ENCODE peak calls at places on chromosomes 16 and 17, in six cellular contexts. One of them, this sample, is unnamed.
A peak's percentile ranks its signal among the peaks of the same experiment; 100 is the strongest.

GRCh38 chr16:19907161-19907992 is 22.7 kb upstream of the GPRC5B start:
- DNase-seq in Panc1: peak; percentile 65
- DNase-seq in body of pancreas: peak; percentile 74
- DNase-seq in glutamatergic neuron: peak; percentile 87
- DNase-seq in fibroblast of pulmonary artery: peak; percentile 79
- DNase-seq in uterus: peak; percentile 59
- DNase-seq in this sample: peak; percentile 62

GRCh38 chr16:86984975-86985655 is 332.1 kb downstream of the C16orf95 start:
- DNase-seq in Panc1: no peak
- DNase-seq in body of pancreas: no peak
- DNase-seq in glutamatergic neuron: no peak
- DNase-seq in fibroblast of pulmonary artery: no peak
- DNase-seq in uterus: no peak
- DNase-seq in this sample: no peak

GRCh38 chr16:17270683-17271109 is 200.1 kb downstream of the XYLT1 start:
- DNase-seq in Panc1: no peak
- DNase-seq in body of pancreas: peak; percentile 67
- DNase-seq in glutamatergic neuron: no peak
- DNase-seq in fibroblast of pulmonary artery: no peak
- DNase-seq in uterus: no peak
- DNase-seq in this sample: no peak

GRCh38 chr17:17445925-17446665 is 30.7 kb upstream of the MED9 start:
- DNase-seq in Panc1: peak; percentile 98
- DNase-seq in body of pancreas: peak; percentile 51
- DNase-seq in glutamatergic neuron: no peak
- DNase-seq in fibroblast of pulmonary artery: peak; percentile 82
- DNase-seq in uterus: no peak
- DNase-seq in this sample: peak; percentile 89

GRCh38 chr17:68195667-68196393 is 52.0 kb upstream of the AMZ2 start:
- DNase-seq in Panc1: no peak
- DNase-seq in body of pancreas: no peak
- DNase-seq in glutamatergic neuron: no peak
- DNase-seq in fibroblast of pulmonary artery: no peak
- DNase-seq in uterus: no peak
- DNase-seq in this sample: no peak

GRCh38 chr17:15922586-15922985 is 22.3 kb upstream of the ADORA2B start:
- DNase-seq in Panc1: no peak
- DNase-seq in body of pancreas: no peak
- DNase-seq in glutamatergic neuron: no peak
- DNase-seq in fibroblast of pulmonary artery: no peak
- DNase-seq in uterus: no peak
- DNase-seq in this sample: no peak

GRCh38 chr17:19728114-19728495 is 11.7 kb upstream of the SLC47A2 start:
- DNase-seq in Panc1: no peak
- DNase-seq in body of pancreas: peak; percentile 77
- DNase-seq in glutamatergic neuron: no peak
- DNase-seq in fibroblast of pulmonary artery: peak; percentile 91
- DNase-seq in uterus: peak; percentile 79
- DNase-seq in this sample: peak; percentile 75

GRCh38 chr17:45801386-45801785 is 17.3 kb downstream of the CRHR1 start:
- DNase-seq in Panc1: no peak
- DNase-seq in body of pancreas: no peak
- DNase-seq in glutamatergic neuron: no peak
- DNase-seq in fibroblast of pulmonary artery: no peak
- DNase-seq in uterus: no peak
- DNase-seq in this sample: no peak

GRCh38 chr17:67316776-67317175 is 49.6 kb downstream of the PSMD12 start:
- DNase-seq in Panc1: no peak
- DNase-seq in body of pancreas: no peak
- DNase-seq in glutamatergic neuron: no peak
- DNase-seq in fibroblast of pulmonary artery: no peak
- DNase-seq in uterus: no peak
- DNase-seq in this sample: no peak

GRCh38 chr17:75110307-75110937 is 653 bp downstream of the ARMC7 start:
- DNase-seq in Panc1: no peak
- DNase-seq in body of pancreas: peak; percentile 33
- DNase-seq in glutamatergic neuron: no peak
- DNase-seq in fibroblast of pulmonary artery: no peak
- DNase-seq in uterus: peak; percentile 35
- DNase-seq in this sample: no peak

GRCh38 chr17:53219821-53220220 is 602.9 kb upstream of the KIF2B start:
- DNase-seq in Panc1: no peak
- DNase-seq in body of pancreas: no peak
- DNase-seq in glutamatergic neuron: no peak
- DNase-seq in fibroblast of pulmonary artery: no peak
- DNase-seq in uterus: no peak
- DNase-seq in this sample: no peak

GRCh38 chr17:82280537-82280936 is 7.0 kb upstream of the CSNK1D start:
- DNase-seq in Panc1: no peak
- DNase-seq in body of pancreas: no peak
- DNase-seq in glutamatergic neuron: no peak
- DNase-seq in fibroblast of pulmonary artery: no peak
- DNase-seq in uterus: no peak
- DNase-seq in this sample: no peak

GRCh38 chr17:77337150-77337549 is 196.4 kb downstream of the SEC14L1 start:
- DNase-seq in Panc1: no peak
- DNase-seq in body of pancreas: no peak
- DNase-seq in glutamatergic neuron: no peak
- DNase-seq in fibroblast of pulmonary artery: no peak
- DNase-seq in uterus: no peak
- DNase-seq in this sample: no peak

GRCh38 chr17:83137523-83137922 is 58.1 kb downstream of the METRNL start:
- DNase-seq in Panc1: no peak
- DNase-seq in body of pancreas: no peak
- DNase-seq in glutamatergic neuron: no peak
- DNase-seq in fibroblast of pulmonary artery: no peak
- DNase-seq in uterus: no peak
- DNase-seq in this sample: no peak

GRCh38 chr16:49485663-49486062 is 112.1 kb downstream of the C16orf78 start:
- DNase-seq in Panc1: no peak
- DNase-seq in body of pancreas: no peak
- DNase-seq in glutamatergic neuron: peak; percentile 8
- DNase-seq in fibroblast of pulmonary artery: no peak
- DNase-seq in uterus: no peak
- DNase-seq in this sample: no peak

GRCh38 chr17:42010898-42011516 is 6.2 kb downstream of the DNAJC7 start:
- DNase-seq in Panc1: no peak
- DNase-seq in body of pancreas: peak; percentile 20
- DNase-seq in glutamatergic neuron: no peak
- DNase-seq in fibroblast of pulmonary artery: peak; percentile 55
- DNase-seq in uterus: no peak
- DNase-seq in this sample: peak; percentile 69

GRCh38 chr17:42005128-42005527 is 12.1 kb downstream of the DNAJC7 start:
- DNase-seq in Panc1: no peak
- DNase-seq in body of pancreas: no peak
- DNase-seq in glutamatergic neuron: no peak
- DNase-seq in fibroblast of pulmonary artery: no peak
- DNase-seq in uterus: no peak
- DNase-seq in this sample: no peak

DNA sequence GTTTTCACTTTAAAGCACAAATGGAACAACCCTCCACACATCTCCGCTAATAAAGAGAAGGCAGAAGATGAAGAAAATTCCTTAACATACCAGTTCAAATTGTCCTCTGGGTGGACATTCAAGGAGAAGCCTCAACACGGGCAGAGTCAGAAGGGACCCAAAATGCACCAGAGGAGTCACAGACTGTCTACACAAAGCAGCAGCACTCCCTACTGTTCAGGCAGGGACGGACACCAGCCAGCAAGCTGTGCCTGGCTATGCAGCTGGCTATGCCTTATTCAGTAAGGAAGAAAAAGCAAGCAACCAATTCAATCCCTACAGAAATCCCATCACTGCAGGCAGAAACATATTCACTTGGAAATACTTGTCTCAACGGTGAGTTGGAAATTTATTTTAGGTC is 8.1 kb downstream of the DNAJC7 start:
- DNase-seq in Panc1: no peak
- DNase-seq in body of pancreas: no peak
- DNase-seq in glutamatergic neuron: no peak
- DNase-seq in fibroblast of pulmonary artery: no peak
- DNase-seq in uterus: no peak
- DNase-seq in this sample: no peak
- TF ChIP-seq CTCF in Panc1: no peak
- TF ChIP-seq CTCF in body of pancreas: no peak
- TF ChIP-seq CTCF in glutamatergic neuron: no peak
- TF ChIP-seq CTCF in fibroblast of pulmonary artery: peak; percentile 18
- TF ChIP-seq CTCF in uterus: no peak
- TF ChIP-seq CTCF in this sample: peak; percentile 16

GRCh38 chr16:21084631-21085235 is 65.9 kb downstream of the DNAH3 start:
- DNase-seq in Panc1: no peak
- DNase-seq in body of pancreas: no peak
- DNase-seq in glutamatergic neuron: no peak
- DNase-seq in fibroblast of pulmonary artery: no peak
- DNase-seq in uterus: no peak
- DNase-seq in this sample: no peak

GRCh38 chr16:21081329-21081728 is 69.3 kb downstream of the DNAH3 start:
- DNase-seq in Panc1: no peak
- DNase-seq in body of pancreas: no peak
- DNase-seq in glutamatergic neuron: no peak
- DNase-seq in fibroblast of pulmonary artery: no peak
- DNase-seq in uterus: no peak
- DNase-seq in this sample: no peak

GRCh38 chr16:21088143-21088542 is 62.5 kb downstream of the DNAH3 start:
- DNase-seq in Panc1: no peak
- DNase-seq in body of pancreas: no peak
- DNase-seq in glutamatergic neuron: no peak
- DNase-seq in fibroblast of pulmonary artery: no peak
- DNase-seq in uterus: no peak
- DNase-seq in this sample: no peak

GRCh38 chr16:21088646-21089538 is 61.8 kb downstream of the DNAH3 start:
- DNase-seq in Panc1: no peak
- DNase-seq in body of pancreas: no peak
- DNase-seq in glutamatergic neuron: no peak
- DNase-seq in fibroblast of pulmonary artery: no peak
- DNase-seq in uterus: no peak
- DNase-seq in this sample: peak; percentile 49

DNA sequence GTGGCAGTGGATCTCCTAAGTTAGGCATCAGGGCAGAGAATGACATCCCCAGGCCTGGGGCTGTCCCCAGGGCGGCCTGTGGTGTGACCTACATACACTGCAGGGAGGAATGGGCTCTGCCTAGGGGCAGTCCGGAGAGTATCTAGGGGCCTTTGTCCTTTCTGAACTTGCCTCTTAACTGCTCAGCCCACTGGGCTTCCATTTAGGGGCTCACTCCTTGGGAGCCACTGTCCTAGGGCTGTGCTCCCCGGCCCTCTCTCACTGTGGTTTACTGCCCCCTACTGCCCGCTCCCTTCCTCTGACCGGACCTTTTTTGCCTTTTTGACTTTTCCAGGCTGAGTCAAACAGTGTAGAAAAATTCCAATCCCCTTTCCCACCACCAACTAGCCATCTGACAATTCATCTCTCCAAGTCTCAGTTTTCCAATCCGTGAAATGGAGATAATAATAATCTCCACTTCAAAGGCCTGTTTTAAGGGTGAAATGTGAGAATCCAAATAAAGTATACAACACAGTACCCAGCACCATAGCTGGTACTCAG is 66.8 kb downstream of the DNAH3 start:
- DNase-seq in Panc1: peak; percentile 33
- DNase-seq in body of pancreas: peak; percentile 69
- DNase-seq in glutamatergic neuron: peak; percentile 75
- DNase-seq in fibroblast of pulmonary artery: peak; percentile 71
- DNase-seq in uterus: peak; percentile 59
- DNase-seq in this sample: peak; percentile 71
- TF ChIP-seq CTCF in Panc1: peak; percentile 87
- TF ChIP-seq CTCF in body of pancreas: peak; percentile 62
- TF ChIP-seq CTCF in glutamatergic neuron: peak; percentile 78
- TF ChIP-seq CTCF in fibroblast of pulmonary artery: peak; percentile 84
- TF ChIP-seq CTCF in uterus: peak; percentile 64
- TF ChIP-seq CTCF in this sample: peak; percentile 83

GRCh38 chr16:61432421-61432820 is 603.8 kb downstream of the CDH8 start:
- DNase-seq in Panc1: no peak
- DNase-seq in body of pancreas: no peak
- DNase-seq in glutamatergic neuron: no peak
- DNase-seq in fibroblast of pulmonary artery: peak; percentile 1
- DNase-seq in uterus: no peak
- DNase-seq in this sample: no peak
- TF ChIP-seq CTCF in Panc1: no peak
- TF ChIP-seq CTCF in body of pancreas: no peak
- TF ChIP-seq CTCF in glutamatergic neuron: no peak
- TF ChIP-seq CTCF in fibroblast of pulmonary artery: no peak
- TF ChIP-seq CTCF in uterus: no peak
- TF ChIP-seq CTCF in this sample: no peak

GRCh38 chr17:41529491-41529915 is 1.4 kb upstream of the KRT19 start:
- DNase-seq in Panc1: no peak
- DNase-seq in body of pancreas: no peak
- DNase-seq in glutamatergic neuron: no peak
- DNase-seq in fibroblast of pulmonary artery: no peak
- DNase-seq in uterus: no peak
- DNase-seq in this sample: no peak

GRCh38 chr17:41531993-41532392 is 3.9 kb upstream of the KRT19 start:
- DNase-seq in Panc1: no peak
- DNase-seq in body of pancreas: no peak
- DNase-seq in glutamatergic neuron: no peak
- DNase-seq in fibroblast of pulmonary artery: no peak
- DNase-seq in uterus: no peak
- DNase-seq in this sample: no peak

GRCh38 chr17:41532947-41533570 is 5.0 kb upstream of the KRT19 start:
- DNase-seq in Panc1: no peak
- DNase-seq in body of pancreas: no peak
- DNase-seq in glutamatergic neuron: no peak
- DNase-seq in fibroblast of pulmonary artery: no peak
- DNase-seq in uterus: no peak
- DNase-seq in this sample: no peak

GRCh38 chr17:41528959-41529353 is 848 bp upstream of the KRT19 start:
- DNase-seq in Panc1: no peak
- DNase-seq in body of pancreas: no peak
- DNase-seq in glutamatergic neuron: no peak
- DNase-seq in fibroblast of pulmonary artery: no peak
- DNase-seq in uterus: no peak
- DNase-seq in this sample: no peak

GRCh38 chr17:41530062-41531048 is 2.2 kb upstream of the KRT19 start:
- DNase-seq in Panc1: no peak
- DNase-seq in body of pancreas: no peak
- DNase-seq in glutamatergic neuron: no peak
- DNase-seq in fibroblast of pulmonary artery: peak; percentile 85
- DNase-seq in uterus: peak; percentile 67
- DNase-seq in this sample: peak; percentile 85
- TF ChIP-seq CTCF in Panc1: no peak
- TF ChIP-seq CTCF in body of pancreas: no peak
- TF ChIP-seq CTCF in glutamatergic neuron: no peak
- TF ChIP-seq CTCF in fibroblast of pulmonary artery: no peak
- TF ChIP-seq CTCF in uterus: no peak
- TF ChIP-seq CTCF in this sample: no peak

DNA sequence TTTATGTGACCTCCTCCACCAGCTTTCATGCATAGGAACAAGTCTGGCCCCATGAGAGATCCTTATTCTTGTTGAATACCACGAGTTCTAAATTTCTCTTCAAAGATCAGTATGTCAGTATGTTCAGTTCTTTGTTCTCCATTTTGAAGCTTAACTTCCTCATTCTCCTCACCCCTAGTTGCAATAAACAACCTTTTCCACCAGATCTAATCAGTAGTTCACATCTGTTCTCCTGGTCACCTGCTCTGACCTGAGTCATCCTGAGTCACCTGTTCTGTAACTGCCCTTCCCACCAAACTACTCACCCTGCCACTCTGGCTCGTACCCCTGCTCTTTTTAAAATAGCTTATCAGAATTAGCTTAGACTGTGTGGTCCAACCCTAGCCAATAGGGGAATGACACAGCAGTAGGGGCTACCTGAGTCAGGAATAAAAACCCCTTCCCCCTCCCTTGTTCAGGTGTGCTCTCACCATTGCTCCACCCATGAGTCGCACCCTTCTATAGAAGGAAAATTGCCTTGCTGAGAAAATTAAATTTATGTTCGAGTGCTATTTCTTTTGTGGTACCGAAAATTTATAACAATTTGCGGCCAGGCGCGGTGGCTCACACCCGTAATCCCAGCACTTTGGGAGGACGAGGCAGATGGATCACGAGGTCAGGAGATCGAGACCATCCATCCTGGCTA is 94.6 kb downstream of the EMP2 start:
- DNase-seq in Panc1: no peak
- DNase-seq in body of pancreas: no peak
- DNase-seq in glutamatergic neuron: no peak
- DNase-seq in fibroblast of pulmonary artery: no peak
- DNase-seq in uterus: no peak
- DNase-seq in this sample: no peak
- TF ChIP-seq CTCF in Panc1: no peak
- TF ChIP-seq CTCF in body of pancreas: no peak
- TF ChIP-seq CTCF in glutamatergic neuron: no peak
- TF ChIP-seq CTCF in fibroblast of pulmonary artery: no peak
- TF ChIP-seq CTCF in uterus: no peak
- TF ChIP-seq CTCF in this sample: no peak

This sample was measured in fibroblast of mammary gland.